ENCODE peak calls at places on chromosome 18, in four cellular contexts. N is sigmoid colon, X is A549, S is ovary. J is an unnamed sample.

GRCh38 chr18:25233582-25234362 is 118.2 kb downstream of the ZNF521 start:
- DNase-seq in X (no peak), N (no peak), S (no peak), J (peak)

GRCh38 chr18:66344227-66344626 is 259.7 kb downstream of the CDH19 start:
- DNase-seq in N (no peak), S (no peak), X (no peak), J (no peak)

GRCh38 chr18:50973367-50974126 is 5.7 kb downstream of the ELAC1 start:
- DNase-seq in S (no peak), X (peak), N (no peak), J (no peak)

GRCh38 chr18:7941533-7941932 is 374.4 kb downstream of the PTPRM start:
- DNase-seq in S (no peak), X (no peak), N (no peak), J (no peak)

GRCh38 chr18:78494204-78494603 is 485.4 kb upstream of the SALL3 start:
- DNase-seq in S (no peak), N (no peak), X (no peak), J (no peak)

GRCh38 chr18:63505566-63506335 is 29.0 kb downstream of the SERPINB5 start:
- DNase-seq in N (no peak), S (no peak), X (peak), J (no peak)

GRCh38 chr18:11040823-11041712 is 108.3 kb downstream of the PIEZO2 start:
- DNase-seq in S (no peak), N (no peak), X (peak), J (peak)

GRCh38 chr18:68676913-68677312 is 38.0 kb downstream of the TMX3 start:
- DNase-seq in X (no peak), S (no peak), N (no peak), J (no peak)

GRCh38 chr18:55189972-55190371 is 230.7 kb upstream of the CCDC68 start:
- DNase-seq in X (no peak), N (no peak), S (no peak), J (no peak)

GRCh38 chr18:34223164-34223892 is 1.4 kb downstream of the NOL4 start:
- DNase-seq in N (no peak), X (no peak), S (no peak), J (no peak)

GRCh38 chr18:7872569-7872968 is 305.5 kb downstream of the PTPRM start:
- DNase-seq in X (peak), S (no peak), N (no peak), J (no peak)

GRCh38 chr18:3593381-3593903 is 143.5 kb downstream of the TGIF1 start:
- DNase-seq in N (no peak), X (no peak), S (no peak), J (peak)

GRCh38 chr18:78679061-78679460 is 300.6 kb upstream of the SALL3 start:
- DNase-seq in X (no peak), S (no peak), N (no peak), J (no peak)

GRCh38 chr18:3604626-3605408 is 154.8 kb downstream of the TGIF1 start:
- DNase-seq in S (no peak), X (no peak), N (peak), J (no peak)

GRCh38 chr18:48876590-48876989 is 74.2 kb downstream of the SMAD7 start:
- DNase-seq in N (peak), X (no peak), S (peak), J (no peak)

GRCh38 chr18:26655010-26655613 is 106.8 kb upstream of the KCTD1 start:
- DNase-seq in X (no peak), S (no peak), N (no peak), J (no peak)

GRCh38 chr18:52409732-52410131 is 69.7 kb downstream of the DCC start:
- DNase-seq in X (peak), S (no peak), N (no peak), J (no peak)

GRCh38 chr18:25169701-25170100 is 182.3 kb downstream of the ZNF521 start:
- DNase-seq in X (no peak), N (no peak), S (no peak), J (no peak)

GRCh38 chr18:80175451-80176235 is 66.6 kb downstream of the ADNP2 start:
- DNase-seq in N (no peak), X (no peak), S (peak), J (no peak)

GRCh38 chr18:54090856-54091255 is 133.6 kb downstream of the MBD2 start:
- DNase-seq in S (no peak), X (no peak), N (no peak), J (no peak)

GRCh38 chr18:2898131-2898640 is 51.4 kb downstream of the EMILIN2 start:
- DNase-seq in N (peak), S (no peak), X (no peak), J (no peak)

DNA sequence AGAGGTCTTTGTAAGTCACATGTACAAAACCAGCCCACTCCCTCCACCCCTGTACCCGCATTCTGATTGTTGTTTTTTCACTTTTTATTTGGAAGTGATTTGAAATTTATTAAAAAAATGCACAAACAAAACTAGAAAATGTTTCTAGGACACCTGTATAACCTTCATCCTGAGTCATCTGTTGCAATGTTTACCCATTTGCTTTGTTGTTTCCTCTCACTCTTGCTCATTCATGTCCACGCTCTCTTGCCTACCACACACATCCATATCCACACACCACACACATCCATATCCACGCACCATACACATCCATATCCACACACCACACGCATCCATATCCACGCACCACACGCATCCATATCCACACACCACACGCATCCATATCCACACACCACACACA is 18.8 kb downstream of the ZNF407 start:
- DNase-seq in N (no peak), S (no peak), X (no peak), J (no peak)
- TF ChIP-seq EP300 in N (no peak), S (no peak), X (no peak), J (no peak)

DNA sequence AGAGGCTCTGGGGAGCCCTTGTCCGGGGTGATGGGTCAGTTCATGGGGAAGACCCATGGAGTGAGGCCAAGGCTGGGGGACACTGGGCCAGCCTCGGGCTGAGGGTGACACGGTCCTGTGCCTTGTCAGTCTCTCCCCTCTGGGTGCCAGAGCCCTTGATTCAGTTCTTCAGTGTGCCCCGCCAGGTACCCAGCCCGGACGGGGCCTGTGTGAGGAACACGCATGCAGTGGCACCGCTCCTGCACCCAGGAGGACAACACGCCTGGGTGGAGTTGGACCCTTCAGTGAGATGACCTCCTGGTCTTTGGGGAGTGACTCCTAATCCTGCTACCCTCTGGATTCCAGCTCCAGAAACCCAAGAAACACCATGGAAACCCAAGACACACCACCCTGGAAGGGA is 264.4 kb downstream of the LOXHD1 start:
- DNase-seq in N (no peak), S (no peak), X (no peak), J (no peak)
- H3K27ac ChIP-seq in N (no peak), S (no peak), X (no peak), J (no peak)

DNA sequence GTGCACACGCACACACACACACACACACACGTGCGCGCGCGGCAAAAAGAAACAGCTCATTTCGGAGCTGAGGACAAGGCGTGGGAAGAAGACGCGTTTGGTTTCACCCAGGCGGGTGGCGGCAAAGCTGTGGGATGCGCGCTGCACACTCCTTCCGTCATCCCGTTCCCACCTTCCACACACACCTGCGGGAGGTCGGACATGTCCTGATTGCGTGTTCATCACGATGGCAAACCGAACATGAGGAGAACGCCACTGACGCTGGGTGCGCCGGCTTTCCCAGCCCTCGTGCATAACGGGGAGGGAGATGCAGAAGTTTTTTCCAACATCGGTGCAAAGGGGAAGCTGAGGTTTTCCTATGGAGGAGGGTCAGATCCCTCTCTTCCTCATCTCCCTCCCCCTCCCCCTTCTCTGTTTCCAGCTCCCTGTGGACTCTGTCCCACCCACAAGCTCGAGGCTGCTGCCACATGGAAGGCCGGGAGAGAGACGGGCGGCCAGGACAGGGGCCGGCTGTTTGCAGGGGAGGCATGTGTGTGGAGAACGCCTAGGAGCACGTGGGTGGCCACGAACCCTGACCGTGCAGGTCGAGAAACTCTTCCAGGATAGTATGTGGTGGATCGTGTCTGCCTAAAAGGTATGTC is 20.3 kb downstream of the MBP start:
- DNase-seq in N (peak), X (no peak), S (no peak), J (no peak)
- TF ChIP-seq POLR2A in N (no peak), X (no peak), S (no peak), J (no peak)

DNA sequence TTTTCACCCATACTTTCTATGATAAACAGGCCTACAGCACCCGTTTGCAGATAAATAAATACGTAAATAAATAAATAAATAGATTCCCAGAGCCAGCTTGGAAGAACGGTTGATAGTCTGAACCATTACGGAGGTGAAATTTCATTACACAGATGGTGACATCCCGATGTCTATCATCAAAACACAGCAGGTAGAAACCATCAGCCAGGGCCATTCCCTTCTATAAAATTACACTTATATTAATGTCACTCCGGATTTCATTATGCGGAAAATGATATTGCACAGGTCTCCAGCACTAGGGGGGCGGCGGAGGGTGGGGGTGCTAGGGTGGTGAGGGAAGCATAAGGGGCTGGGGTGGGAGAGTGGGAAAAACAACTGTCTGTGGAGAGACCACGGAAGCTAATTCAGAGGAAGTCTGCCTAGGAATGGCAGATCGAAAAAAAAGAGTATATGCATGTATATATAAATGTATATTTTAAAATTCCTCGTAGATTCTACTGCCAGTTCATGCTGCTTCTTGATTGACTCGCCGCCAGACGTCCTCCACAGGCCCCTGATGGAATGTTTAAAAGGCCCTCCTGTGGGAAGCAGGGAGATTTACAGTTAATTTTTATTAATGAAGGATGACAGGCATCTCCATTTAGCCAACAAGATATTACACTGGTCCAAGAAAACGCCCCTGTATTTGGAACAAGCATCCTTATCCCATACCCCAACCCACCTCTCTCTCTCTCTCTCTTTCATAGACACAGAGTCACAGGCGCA is 1906.0 kb upstream of the PIK3C3 start:
- DNase-seq in S (no peak), X (no peak), N (no peak), J (no peak)
- TF ChIP-seq EP300 in S (no peak), X (no peak), N (no peak), J (no peak)

GRCh38 chr18:47519706-47520105 is 268.2 kb upstream of the SKOR2 start:
- DNase-seq in X (no peak), S (no peak), N (no peak), J (no peak)
- H3K27ac ChIP-seq in X (no peak), S (no peak), N (no peak), J (no peak)

DNA sequence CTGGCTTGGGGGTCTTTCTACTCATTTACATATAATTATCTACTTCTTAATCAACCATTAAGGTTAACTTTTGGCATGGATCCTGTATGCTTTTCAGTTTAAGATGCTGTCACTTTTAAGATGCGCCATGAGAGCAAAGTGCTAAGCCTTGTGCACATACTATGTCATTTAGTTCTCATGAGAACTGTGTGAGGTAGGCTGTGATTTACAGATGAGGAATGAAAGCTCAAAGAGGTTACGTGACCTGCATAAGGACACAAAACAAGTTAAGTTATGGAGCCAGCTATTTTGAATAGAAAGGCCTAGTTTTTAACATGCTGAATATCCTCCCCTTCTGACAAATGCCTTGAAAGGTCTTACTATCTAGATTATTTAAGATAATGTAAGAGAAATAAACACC is 4.2 kb downstream of the NEDD4L start:
- DNase-seq in S (no peak), N (no peak), X (no peak), J (no peak)
- TF ChIP-seq POLR2A in S (no peak), N (no peak), X (no peak), J (no peak)

J was measured in tibial nerve.